ENCODE peak calls at places on chromosomes 1 and 21, in ten cellular contexts. E is stimulated activated CD4-positive, alpha-beta T cell treated with anti-CD3 and anti-CD28 coated beads, Interleukin-15, amount 100 ng/mL, for 1 hour; J is caudate nucleus; Z is choroid plexus epithelial cell; V is T47D; Q is NB4; P is fibroblast of gingiva; L is GM04504; T is PC-3; F is tibial nerve. H is an unnamed sample.

GRCh38 chr1:168637350-168637991 is 61.1 kb downstream of the XCL1 start:
- DNase-seq in V (no peak), J (no peak), L (no peak), Q (peak; percentile 61), T (peak; percentile 60), E (no peak), Z (peak; percentile 57), P (peak; percentile 12), F (no peak), H (peak; percentile 67)

GRCh38 chr1:198880397-198880796 is 241.6 kb downstream of the PTPRC start:
- DNase-seq in T (no peak), J (no peak), L (no peak), Q (no peak), P (peak; percentile 21), F (no peak), E (no peak), Z (peak; percentile 96), V (no peak), H (no peak)

GRCh38 chr1:188769936-188770335 is 1707.7 kb downstream of the BRINP3 start:
- DNase-seq in F (no peak), V (no peak), Q (no peak), L (no peak), T (peak; percentile 14), J (no peak), P (no peak), E (no peak), Z (no peak), H (no peak)

GRCh38 chr1:30763654-30764248 is 6.2 kb upstream of the LAPTM5 start:
- DNase-seq in J (no peak), F (no peak), P (no peak), Q (no peak), T (no peak), E (no peak), L (peak; percentile 36), Z (peak; percentile 24), V (no peak), H (no peak)

GRCh38 chr1:240508201-240508600 is 103.8 kb downstream of the GREM2 start:
- DNase-seq in F (no peak), T (no peak), L (no peak), Z (no peak), P (peak; percentile 60), J (no peak), E (no peak), Q (no peak), V (no peak), H (no peak)

GRCh38 chr1:165828103-165828558 is 717 bp downstream of the UCK2 start:
- DNase-seq in L (no peak), E (peak; percentile 41), F (no peak), J (peak; percentile 24), T (peak; percentile 55), Q (peak; percentile 88), V (peak; percentile 73), P (peak; percentile 34), Z (peak; percentile 20), H (peak; percentile 68)

GRCh38 chr1:81808760-81809159 is 8.0 kb downstream of the ADGRL2 start:
- DNase-seq in T (peak; percentile 33), V (no peak), J (no peak), Z (peak; percentile 29), E (no peak), P (peak; percentile 48), Q (no peak), F (no peak), L (no peak), H (no peak)

GRCh38 chr1:193118194-193118593 is 3.6 kb upstream of the CDC73 start:
- DNase-seq in E (no peak), J (no peak), P (no peak), L (no peak), F (no peak), Q (no peak), T (no peak), Z (no peak), V (no peak), H (no peak)

GRCh38 chr1:211762206-211762605 is 68.4 kb downstream of the LPGAT1 start:
- DNase-seq in J (no peak), V (no peak), Z (no peak), Q (no peak), L (no peak), F (no peak), T (no peak), E (no peak), P (no peak), H (no peak)

GRCh38 chr1:238377280-238377919 is 486.7 kb upstream of the ZP4 start:
- DNase-seq in V (no peak), F (no peak), P (no peak), E (no peak), Q (no peak), J (no peak), L (no peak), Z (no peak), T (no peak), H (no peak)

GRCh38 chr1:111602302-111602701 is 17.3 kb upstream of the RAP1A start:
- DNase-seq in L (no peak), V (no peak), T (no peak), Z (no peak), P (no peak), F (no peak), Q (no peak), E (no peak), J (no peak), H (no peak)

GRCh38 chr1:46612937-46613660 is 3.5 kb downstream of the MOB3C start:
- DNase-seq in T (no peak), Z (no peak), V (no peak), F (no peak), L (no peak), J (peak; percentile 23), Q (no peak), E (no peak), P (no peak), H (no peak)

GRCh38 chr1:159015440-159015909 is 5.8 kb downstream of the IFI16 start:
- DNase-seq in E (peak; percentile 32), Z (peak; percentile 96), J (no peak), T (peak; percentile 36), V (no peak), L (peak; percentile 52), Q (peak; percentile 96), P (peak; percentile 81), F (no peak), H (peak; percentile 65)

GRCh38 chr1:39127513-39127912 is 77.0 kb upstream of the MACF1 start:
- DNase-seq in Q (no peak), J (no peak), F (no peak), P (peak; percentile 93), L (no peak), T (no peak), Z (peak; percentile 99), V (no peak), E (no peak), H (no peak)

GRCh38 chr1:24884751-24885150 is 45.3 kb downstream of the RUNX3 start:
- DNase-seq in L (no peak), V (no peak), P (no peak), Q (no peak), E (no peak), Z (no peak), T (no peak), J (no peak), F (no peak), H (no peak)

GRCh38 chr1:196723325-196724185 is 51.1 kb upstream of the CFHR3 start:
- DNase-seq in L (no peak), J (no peak), Q (peak; percentile 47), Z (peak; percentile 75), T (peak; percentile 46), F (no peak), V (peak; percentile 39), P (peak; percentile 21), E (no peak), H (peak; percentile 12)

GRCh38 chr1:222644649-222645005 is 26.7 kb downstream of the MIA3 start:
- DNase-seq in L (no peak), E (no peak), P (no peak), J (no peak), Q (no peak), F (no peak), T (no peak), V (no peak), Z (peak; percentile 29), H (no peak)

GRCh38 chr1:157239936-157240335 is 101.7 kb upstream of the ETV3 start:
- DNase-seq in T (no peak), J (no peak), Z (no peak), P (no peak), Q (no peak), F (no peak), L (no peak), V (no peak), E (no peak), H (no peak)

GRCh38 chr1:153150846-153151245 is at the start of gene SPRR2G:
- DNase-seq in J (no peak), Q (no peak), Z (no peak), F (no peak), V (no peak), L (no peak), E (no peak), P (no peak), T (no peak), H (no peak)

GRCh38 chr1:169049258-169049936 is 57.1 kb upstream of the ATP1B1 start:
- DNase-seq in F (no peak), T (no peak), Z (no peak), L (no peak), V (no peak), E (no peak), P (no peak), J (no peak), Q (no peak), H (no peak)

GRCh38 chr1:167439301-167439988 is 78.9 kb downstream of the CD247 start:
- DNase-seq in J (peak; percentile 17), Q (peak; percentile 54), Z (peak; percentile 41), F (no peak), E (no peak), V (no peak), L (peak; percentile 6), T (no peak), P (peak; percentile 24), H (peak; percentile 55)

GRCh38 chr1:54301494-54301893 is 101.5 kb downstream of the MRPL37 start:
- DNase-seq in Z (no peak), J (no peak), T (no peak), Q (no peak), V (no peak), L (no peak), E (no peak), P (no peak), F (no peak), H (no peak)

GRCh38 chr21:33839167-33839716 is 76.4 kb downstream of the ATP5PO start:
- DNase-seq in L (no peak), F (no peak), Z (no peak), E (no peak), J (no peak), Q (peak; percentile 6), V (no peak), P (no peak), T (no peak), H (no peak)

GRCh38 chr21:38289697-38290096 is 32.9 kb downstream of the KCNJ15 start:
- DNase-seq in E (no peak), P (peak; percentile 100), Z (peak; percentile 99), T (peak; percentile 91), V (no peak), L (peak; percentile 95), Q (peak; percentile 90), F (no peak), J (no peak), H (no peak)

GRCh38 chr1:167209044-167209443 is 11.6 kb upstream of the POU2F1 start:
- DNase-seq in L (no peak), Z (no peak), E (no peak), J (no peak), V (no peak), T (no peak), F (no peak), Q (no peak), P (no peak), H (no peak)

GRCh38 chr1:65825736-65826135 is 33.0 kb downstream of the PDE4B start:
- DNase-seq in T (peak; percentile 28), F (no peak), J (no peak), Q (no peak), Z (peak; percentile 72), L (peak; percentile 47), V (no peak), E (no peak), P (peak; percentile 34), H (no peak)

GRCh38 chr1:220711086-220711809 is 21.1 kb downstream of the C1orf115 start:
- DNase-seq in F (no peak), E (no peak), V (no peak), T (no peak), J (no peak), P (peak; percentile 34), Z (no peak), Q (peak; percentile 49), L (no peak), H (no peak)

GRCh38 chr1:156099282-156099681 is 15.2 kb upstream of the LMNA start:
- DNase-seq in F (no peak), T (no peak), L (no peak), J (no peak), E (no peak), Q (no peak), P (no peak), V (no peak), Z (no peak), H (no peak)